ENCODE peak calls at places on chromosome 5, in six cellular contexts. Z, P, T, R, F and E are unnamed samples.

GRCh38 chr5:145479862-145480261 is 355.3 kb downstream of the PRELID2 start:
- DNase-seq in Z (no peak), R (no peak), P (no peak), F (no peak), T (no peak), E (no peak)

GRCh38 chr5:128378196-128378595 is 159.8 kb downstream of the FBN2 start:
- DNase-seq in R (no peak), F (no peak), P (no peak), T (no peak), Z (peak), E (no peak)

GRCh38 chr5:79025054-79025465 is 40.0 kb upstream of the ARSB start:
- DNase-seq in Z (peak), P (peak), T (peak), R (peak), F (peak), E (peak)

GRCh38 chr5:137320056-137321045 is 178.8 kb downstream of the SPOCK1 start:
- DNase-seq in Z (peak), P (no peak), T (no peak), F (no peak), R (no peak), E (peak)

GRCh38 chr5:26868504-26868903 is 169.9 kb downstream of the CDH9 start:
- DNase-seq in F (no peak), P (no peak), R (no peak), T (no peak), Z (no peak), E (no peak)

GRCh38 chr5:148740966-148741742 is 85.3 kb upstream of the ADRB2 start:
- DNase-seq in P (no peak), Z (peak), F (no peak), R (no peak), T (peak), E (peak)

GRCh38 chr5:134252671-134253070 is 26.8 kb upstream of the PPP2CA start:
- DNase-seq in Z (peak), R (no peak), T (no peak), F (no peak), P (no peak), E (no peak)

GRCh38 chr5:36790847-36791246 is 85.7 kb upstream of the NIPBL start:
- DNase-seq in P (no peak), T (no peak), R (no peak), Z (peak), F (no peak), E (no peak)

GRCh38 chr5:94707359-94707758 is 88.9 kb downstream of the SLF1 start:
- DNase-seq in R (no peak), T (peak), Z (no peak), F (no peak), P (no peak), E (peak)

GRCh38 chr5:57478826-57479225 is 3.8 kb downstream of the ACTBL2 start:
- DNase-seq in R (no peak), F (no peak), T (no peak), Z (no peak), P (no peak), E (no peak)

GRCh38 chr5:115184780-115185179 is 15.1 kb upstream of the TRIM36 start:
- DNase-seq in P (no peak), Z (no peak), R (no peak), T (no peak), F (no peak), E (no peak)

GRCh38 chr5:107483196-107483595 is 187.5 kb downstream of the EFNA5 start:
- DNase-seq in P (no peak), Z (no peak), F (no peak), T (no peak), R (no peak), E (no peak)

GRCh38 chr5:167208911-167209310 is 1082.5 kb upstream of the WWC1 start:
- DNase-seq in F (no peak), R (no peak), T (no peak), Z (no peak), P (no peak), E (no peak)

GRCh38 chr5:95610546-95610945 is 9.3 kb upstream of the GPR150 start:
- DNase-seq in R (no peak), F (no peak), Z (no peak), P (no peak), T (no peak), E (no peak)

GRCh38 chr5:153660919-153661318 is 170.4 kb downstream of the GRIA1 start:
- DNase-seq in P (no peak), F (no peak), T (no peak), R (no peak), Z (peak), E (no peak)

GRCh38 chr5:137097203-137097602 is 401.9 kb downstream of the SPOCK1 start:
- DNase-seq in F (no peak), P (no peak), R (no peak), Z (no peak), T (no peak), E (no peak)

GRCh38 chr5:110048508-110048907 is 358.8 kb downstream of the MAN2A1 start:
- DNase-seq in F (no peak), Z (no peak), P (no peak), T (no peak), R (no peak), E (no peak)

GRCh38 chr5:11878846-11879245 is 25.4 kb downstream of the CTNND2 start:
- DNase-seq in Z (no peak), P (no peak), R (peak), T (no peak), F (no peak), E (no peak)